ENCODE peak calls at places on chromosomes 16 and 17, in eight cellular contexts. One of them, this sample, is unnamed.
A peak's percentile ranks its signal among the peaks of the same experiment; 100 is the strongest.

GRCh38 chr16:54930034-54930938 is at the start of gene IRX5:
- DNase-seq in ascending aorta: peak; percentile 57
- DNase-seq in left colon: peak; percentile 72
- DNase-seq in mucosa of descending colon: peak; percentile 71
- DNase-seq in T-helper 2 cell: no peak
- DNase-seq in germinal center: no peak
- DNase-seq in CD4-positive, alpha-beta T cell: no peak
- DNase-seq in Calu3: peak; percentile 94
- DNase-seq in this sample: peak; percentile 81

GRCh38 chr16:86222965-86223551 is 287.3 kb upstream of the FOXF1 start:
- DNase-seq in Calu3: no peak
- DNase-seq in mucosa of descending colon: no peak
- DNase-seq in CD4-positive, alpha-beta T cell: no peak
- DNase-seq in ascending aorta: no peak
- DNase-seq in left colon: peak; percentile 2
- DNase-seq in germinal center: no peak
- DNase-seq in T-helper 2 cell: no peak
- DNase-seq in this sample: no peak

GRCh38 chr16:57422026-57422944 is 17.7 kb downstream of the CCL17 start:
- DNase-seq in Calu3: peak; percentile 79
- DNase-seq in CD4-positive, alpha-beta T cell: no peak
- DNase-seq in T-helper 2 cell: no peak
- DNase-seq in mucosa of descending colon: peak; percentile 64
- DNase-seq in left colon: no peak
- DNase-seq in ascending aorta: no peak
- DNase-seq in germinal center: no peak
- DNase-seq in this sample: peak; percentile 55

GRCh38 chr17:30780343-30780742 is 44.1 kb downstream of the CRLF3 start:
- DNase-seq in Calu3: no peak
- DNase-seq in germinal center: no peak
- DNase-seq in left colon: no peak
- DNase-seq in T-helper 2 cell: no peak
- DNase-seq in mucosa of descending colon: no peak
- DNase-seq in CD4-positive, alpha-beta T cell: no peak
- DNase-seq in ascending aorta: no peak
- DNase-seq in this sample: no peak

GRCh38 chr17:30337393-30337999 is 3.6 kb upstream of the TMIGD1 start:
- DNase-seq in ascending aorta: no peak
- DNase-seq in Calu3: no peak
- DNase-seq in CD4-positive, alpha-beta T cell: no peak
- DNase-seq in germinal center: no peak
- DNase-seq in T-helper 2 cell: no peak
- DNase-seq in mucosa of descending colon: no peak
- DNase-seq in left colon: no peak
- DNase-seq in this sample: no peak

GRCh38 chr17:46020023-46020735 is 21.1 kb downstream of the STH start:
- DNase-seq in left colon: no peak
- DNase-seq in ascending aorta: no peak
- DNase-seq in mucosa of descending colon: no peak
- DNase-seq in Calu3: no peak
- DNase-seq in T-helper 2 cell: no peak
- DNase-seq in germinal center: peak; percentile 54
- DNase-seq in CD4-positive, alpha-beta T cell: peak; percentile 58
- DNase-seq in this sample: no peak

GRCh38 chr17:49168706-49169105 is 36.1 kb downstream of the B4GALNT2 start:
- DNase-seq in ascending aorta: no peak
- DNase-seq in T-helper 2 cell: no peak
- DNase-seq in mucosa of descending colon: no peak
- DNase-seq in left colon: no peak
- DNase-seq in Calu3: no peak
- DNase-seq in germinal center: no peak
- DNase-seq in CD4-positive, alpha-beta T cell: no peak
- DNase-seq in this sample: no peak

GRCh38 chr17:78267257-78268073 is 36.0 kb downstream of the TMEM235 start:
- DNase-seq in left colon: no peak
- DNase-seq in mucosa of descending colon: no peak
- DNase-seq in ascending aorta: no peak
- DNase-seq in T-helper 2 cell: no peak
- DNase-seq in germinal center: no peak
- DNase-seq in CD4-positive, alpha-beta T cell: no peak
- DNase-seq in Calu3: no peak
- DNase-seq in this sample: no peak

GRCh38 chr17:57097832-57098421 is 12.9 kb downstream of the AKAP1 start:
- DNase-seq in CD4-positive, alpha-beta T cell: no peak
- DNase-seq in germinal center: no peak
- DNase-seq in mucosa of descending colon: no peak
- DNase-seq in left colon: no peak
- DNase-seq in T-helper 2 cell: no peak
- DNase-seq in Calu3: no peak
- DNase-seq in ascending aorta: no peak
- DNase-seq in this sample: no peak